ENCODE peak calls at places on chromosome X, in nine cellular contexts. T, V, Z, X, S, N, D, A and I are unnamed samples.

GRCh38 chrX:103845165-103845653 is 13.2 kb upstream of the RAB9B start:
- DNase-seq in T (peak; percentile 52), V (peak; percentile 42), Z (peak; percentile 74), X (peak; percentile 33), S (no peak), N (peak; percentile 46), D (peak; percentile 67), A (peak; percentile 31), I (peak; percentile 56)

GRCh38 chrX:107827137-107827831 is 1.6 kb downstream of the MID2 start:
- DNase-seq in T (no peak), V (no peak), Z (no peak), X (no peak), S (no peak), N (no peak), D (no peak), A (no peak), I (no peak)

GRCh38 chrX:146454363-146454762 is 355.2 kb upstream of the CXorf51B start:
- DNase-seq in T (no peak), V (no peak), Z (no peak), X (no peak), S (no peak), N (no peak), D (no peak), A (no peak), I (no peak)

GRCh38 chrX:143635915-143636314 is at the start of gene SLITRK4:
- DNase-seq in T (no peak), V (no peak), Z (no peak), X (no peak), S (no peak), N (no peak), D (peak; percentile 77), A (no peak), I (no peak)

GRCh38 chrX:16711219-16712115 is 1.0 kb downstream of the CTPS2 start:
- DNase-seq in T (peak; percentile 16), V (no peak), Z (no peak), X (no peak), S (no peak), N (no peak), D (no peak), A (peak; percentile 16), I (no peak)

GRCh38 chrX:21493226-21493850 is 119.1 kb downstream of the CNKSR2 start:
- DNase-seq in T (no peak), V (no peak), Z (no peak), X (no peak), S (no peak), N (no peak), D (no peak), A (no peak), I (no peak)

GRCh38 chrX:72062890-72063289 is 68.8 kb downstream of the RTL5 start:
- DNase-seq in T (peak; percentile 44), V (no peak), Z (peak; percentile 80), X (no peak), S (no peak), N (no peak), D (no peak), A (peak; percentile 33), I (no peak)

GRCh38 chrX:41559662-41560061 is 112.5 kb downstream of the NYX start:
- DNase-seq in T (no peak), V (peak; percentile 42), Z (no peak), X (no peak), S (no peak), N (no peak), D (no peak), A (no peak), I (no peak)

GRCh38 chrX:73563740-73564073 is 710 bp downstream of the CHIC1 start:
- DNase-seq in T (no peak), V (no peak), Z (no peak), X (peak; percentile 11), S (no peak), N (no peak), D (no peak), A (no peak), I (no peak)

GRCh38 chrX:16712825-16713155 is 321 bp upstream of the CTPS2 start:
- DNase-seq in T (no peak), V (no peak), Z (no peak), X (no peak), S (no peak), N (no peak), D (no peak), A (no peak), I (no peak)

GRCh38 chrX:151970661-151971060 is 3.8 kb downstream of the GABRE start:
- DNase-seq in T (peak; percentile 81), V (no peak), Z (peak; percentile 89), X (no peak), S (no peak), N (peak; percentile 66), D (no peak), A (peak; percentile 75), I (peak; percentile 86)

GRCh38 chrX:97089116-97089515 is 205.4 kb downstream of the RPA4 start:
- DNase-seq in T (no peak), V (no peak), Z (no peak), X (no peak), S (no peak), N (no peak), D (no peak), A (no peak), I (no peak)

GRCh38 chrX:53398216-53398615 is 24.2 kb downstream of the SMC1A start:
- DNase-seq in T (no peak), V (no peak), Z (no peak), X (no peak), S (no peak), N (no peak), D (no peak), A (no peak), I (no peak)

GRCh38 chrX:41737065-41737464 is 13.1 kb downstream of the GPR82 start:
- DNase-seq in T (no peak), V (peak; percentile 66), Z (no peak), X (no peak), S (no peak), N (no peak), D (no peak), A (no peak), I (no peak)

GRCh38 chrX:1391707-1392375 is at the start of gene SLC25A6:
- DNase-seq in T (peak; percentile 99), V (peak; percentile 98), Z (peak; percentile 99), X (peak; percentile 88), S (peak; percentile 100), N (peak; percentile 100), D (peak; percentile 99), A (peak; percentile 100), I (peak; percentile 98)

GRCh38 chrX:150460063-150460462 is 96.9 kb downstream of the MAMLD1 start:
- DNase-seq in T (no peak), V (no peak), Z (no peak), X (no peak), S (no peak), N (no peak), D (no peak), A (no peak), I (no peak)

DNA sequence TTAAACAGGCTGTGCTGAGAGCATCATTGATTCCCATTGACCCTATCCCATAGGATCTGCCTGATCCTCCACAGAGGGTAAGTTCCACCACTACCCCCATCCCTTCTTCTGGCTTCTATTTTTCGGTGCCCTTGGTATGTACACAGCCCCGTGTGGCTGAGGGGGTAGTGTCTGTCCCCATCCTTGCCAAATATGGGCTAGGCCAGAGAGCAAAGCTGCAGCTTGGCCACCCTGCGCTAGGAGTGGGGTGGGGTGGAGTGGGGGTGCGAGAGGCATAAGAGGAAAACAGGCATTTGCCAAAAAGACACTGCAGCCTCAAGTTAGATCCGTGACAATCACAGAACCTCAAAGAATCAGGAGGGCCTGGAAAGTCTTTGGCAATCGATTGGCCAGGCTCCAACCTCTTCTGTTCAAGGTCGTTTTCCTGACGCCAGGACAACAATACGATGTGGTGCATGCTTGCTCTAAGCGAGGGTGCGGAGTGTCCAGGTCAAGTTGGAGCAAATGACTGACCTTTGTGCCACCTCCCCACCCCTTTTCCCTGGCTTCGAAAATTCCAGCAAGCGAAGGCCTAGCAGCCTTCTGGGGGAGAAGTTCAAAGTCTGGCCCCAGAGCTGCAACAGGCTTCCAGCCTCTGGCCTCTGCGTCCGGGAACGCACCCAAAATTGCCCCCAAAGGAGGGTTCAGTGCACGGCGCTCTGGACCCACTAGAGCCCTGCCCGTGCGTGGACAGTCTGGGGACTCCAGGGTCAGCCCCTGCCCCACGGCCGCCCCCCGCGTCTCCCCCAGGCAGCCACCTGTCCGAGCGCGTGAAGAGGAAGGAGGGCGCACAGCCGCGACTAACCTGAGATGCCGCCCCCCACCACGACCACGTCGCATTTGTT is 598 bp downstream of the MAOB start:
- DNase-seq in T (peak; percentile 26), V (no peak), Z (no peak), X (no peak), S (no peak), N (peak; percentile 35), D (no peak), A (no peak), I (no peak)
- H3K4me3 ChIP-seq in T (peak overlapping the region; percentile 68), V (no peak overlapping the region), Z (peak overlapping the region; percentile 59), X (no peak overlapping the region), S (no peak overlapping the region), N (peak overlapping the region; percentile 61), D (peak overlapping the region; percentile 39), A (peak overlapping the region; percentile 69), I (peak overlapping the region; percentile 14)

DNA sequence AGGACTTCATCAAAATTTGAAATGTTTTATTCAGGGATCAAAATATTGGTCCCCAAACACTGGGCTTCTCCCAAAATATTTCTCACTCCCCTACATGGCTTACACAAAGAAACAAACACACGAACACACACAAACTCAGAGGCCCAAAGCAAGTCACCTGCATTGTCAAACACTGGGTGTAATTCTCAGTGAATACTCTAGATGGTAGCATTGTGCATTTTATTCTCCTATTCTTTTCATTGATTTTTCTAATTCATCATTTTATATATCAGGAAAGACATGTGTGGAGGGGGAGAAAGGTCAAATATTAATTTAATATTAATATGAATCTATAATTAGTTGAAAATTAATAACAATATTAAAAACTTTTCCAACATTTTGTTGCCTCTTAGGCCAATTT is 72.3 kb upstream of the TNMD start:
- DNase-seq in T (no peak), V (no peak), Z (no peak), X (no peak), S (no peak), N (no peak), D (peak; percentile 15), A (no peak), I (no peak)
- TF ChIP-seq CTCF in T (peak; percentile 68), V (peak; percentile 22), Z (peak; percentile 29), X (peak; percentile 53), S (peak; percentile 58), N (peak; percentile 75), D (peak; percentile 61), A (peak; percentile 65), I (peak; percentile 31)

GRCh38 chrX:24333371-24333770 is 19.5 kb upstream of the SUPT20HL2 start:
- DNase-seq in T (no peak), V (no peak), Z (no peak), X (no peak), S (no peak), N (no peak), D (no peak), A (no peak), I (no peak)

GRCh38 chrX:24334473-24334872 is 20.6 kb upstream of the SUPT20HL2 start:
- DNase-seq in T (no peak), V (no peak), Z (no peak), X (no peak), S (no peak), N (no peak), D (no peak), A (no peak), I (no peak)

GRCh38 chrX:24332868-24333267 is 19.0 kb upstream of the SUPT20HL2 start:
- DNase-seq in T (no peak), V (no peak), Z (no peak), X (no peak), S (no peak), N (no peak), D (no peak), A (no peak), I (no peak)
- H3K27ac ChIP-seq in T (no peak overlapping the region), V (no peak overlapping the region), Z (no peak overlapping the region), X (no peak overlapping the region), S (no peak overlapping the region), N (no peak overlapping the region), D (no peak overlapping the region), A (no peak overlapping the region), I (no peak overlapping the region)

GRCh38 chrX:40471965-40472648 is 108.7 kb upstream of the ATP6AP2 start:
- DNase-seq in T (no peak), V (no peak), Z (no peak), X (peak; percentile 33), S (no peak), N (no peak), D (peak; percentile 48), A (no peak), I (peak; percentile 34)
- H3K4me3 ChIP-seq in T (no peak overlapping the region), V (no peak overlapping the region), Z (no peak overlapping the region), X (no peak overlapping the region), S (no peak overlapping the region), N (no peak overlapping the region), D (no peak overlapping the region), A (peak overlapping the region; percentile 21), I (no peak overlapping the region)